ENCODE peak calls at places on chromosomes 6 and 20, in four cellular contexts. M, D, Q and Z are unnamed samples.

GRCh38 chr6:131116755-131117360 is 18.4 kb upstream of the AKAP7 start:
- DNase-seq in M (no peak), D (no peak), Q (peak), Z (peak)

GRCh38 chr20:57398231-57398821 is 7.1 kb downstream of the RBM38 start:
- DNase-seq in M (no peak), D (peak), Q (no peak), Z (no peak)

GRCh38 chr20:38210741-38211140 is 45.7 kb upstream of the TGM2 start:
- DNase-seq in M (no peak), D (no peak), Q (no peak), Z (no peak)

GRCh38 chr20:347640-348484 is 951 bp downstream of the NRSN2 start:
- DNase-seq in M (peak), D (peak), Q (peak), Z (peak)

GRCh38 chr6:148272084-148272483 is 70.6 kb upstream of the SASH1 start:
- DNase-seq in M (peak), D (no peak), Q (no peak), Z (peak)

GRCh38 chr20:58829531-58829941 is 21.2 kb downstream of the GNAS-AS1 start:
- DNase-seq in M (no peak), D (peak), Q (no peak), Z (peak)

GRCh38 chr20:56788041-56788670 is 159.1 kb downstream of the TFAP2C start:
- DNase-seq in M (peak), D (no peak), Q (peak), Z (peak)

GRCh38 chr6:30883743-30884520 is at the start of gene DDR1:
- DNase-seq in M (no peak), D (peak), Q (peak), Z (peak)

GRCh38 chr20:59145926-59146800 is 17.5 kb upstream of the ZNF831 start:
- DNase-seq in M (no peak), D (no peak), Q (no peak), Z (no peak)

GRCh38 chr6:36323062-36323461 is 13.6 kb downstream of the BNIP5 start:
- DNase-seq in M (no peak), D (no peak), Q (no peak), Z (peak)

GRCh38 chr20:25220810-25221591 is 25.5 kb downstream of the ENTPD6 start:
- DNase-seq in M (no peak), D (peak), Q (no peak), Z (no peak)